ENCODE peak calls at places on chromosomes 5 and 9, in four cellular contexts. One of them, this sample, is unnamed.

GRCh38 chr5:56200856-56201638 is 32.1 kb downstream of the ANKRD55 start:
- DNase-seq in SK-N-SH: peak
- DNase-seq in HepG2: peak
- DNase-seq in GM12878: peak
- DNase-seq in this sample: peak

GRCh38 chr5:122120493-122120892 is 8.9 kb upstream of the ZNF474 start:
- DNase-seq in GM12878: no peak
- DNase-seq in SK-N-SH: no peak
- DNase-seq in HepG2: no peak
- DNase-seq in this sample: no peak

GRCh38 chr9:37565661-37566618 is 10.2 kb downstream of the FBXO10 start:
- DNase-seq in HepG2: no peak
- DNase-seq in SK-N-SH: no peak
- DNase-seq in GM12878: peak
- DNase-seq in this sample: no peak

GRCh38 chr9:106621299-106621920 is 241.6 kb upstream of the ZNF462 start:
- DNase-seq in GM12878: no peak
- DNase-seq in SK-N-SH: no peak
- DNase-seq in HepG2: no peak
- DNase-seq in this sample: no peak

GRCh38 chr9:130321539-130321938 is 56.0 kb downstream of the HMCN2 start:
- DNase-seq in HepG2: no peak
- DNase-seq in GM12878: no peak
- DNase-seq in SK-N-SH: no peak
- DNase-seq in this sample: no peak

GRCh38 chr5:35854248-35854647 is 2.4 kb upstream of the IL7R start:
- DNase-seq in GM12878: no peak
- DNase-seq in HepG2: no peak
- DNase-seq in SK-N-SH: no peak
- DNase-seq in this sample: no peak

GRCh38 chr5:32444946-32445758 is 612 bp upstream of the ZFR start:
- DNase-seq in GM12878: no peak
- DNase-seq in HepG2: no peak
- DNase-seq in SK-N-SH: peak
- DNase-seq in this sample: no peak

GRCh38 chr5:16891043-16891442 is 45.0 kb downstream of the MYO10 start:
- DNase-seq in SK-N-SH: no peak
- DNase-seq in HepG2: no peak
- DNase-seq in GM12878: no peak
- DNase-seq in this sample: no peak

GRCh38 chr5:20109326-20109725 is 121.3 kb upstream of the CDH18 start:
- DNase-seq in HepG2: no peak
- DNase-seq in SK-N-SH: no peak
- DNase-seq in GM12878: no peak
- DNase-seq in this sample: no peak

GRCh38 chr9:124544535-124544934 is 37.3 kb upstream of the NR5A1 start:
- DNase-seq in HepG2: no peak
- DNase-seq in SK-N-SH: no peak
- DNase-seq in GM12878: no peak
- DNase-seq in this sample: no peak

GRCh38 chr9:132875159-132875558 is 2.9 kb downstream of the AK8 start:
- DNase-seq in SK-N-SH: no peak
- DNase-seq in HepG2: no peak
- DNase-seq in GM12878: no peak
- DNase-seq in this sample: no peak

DNA sequence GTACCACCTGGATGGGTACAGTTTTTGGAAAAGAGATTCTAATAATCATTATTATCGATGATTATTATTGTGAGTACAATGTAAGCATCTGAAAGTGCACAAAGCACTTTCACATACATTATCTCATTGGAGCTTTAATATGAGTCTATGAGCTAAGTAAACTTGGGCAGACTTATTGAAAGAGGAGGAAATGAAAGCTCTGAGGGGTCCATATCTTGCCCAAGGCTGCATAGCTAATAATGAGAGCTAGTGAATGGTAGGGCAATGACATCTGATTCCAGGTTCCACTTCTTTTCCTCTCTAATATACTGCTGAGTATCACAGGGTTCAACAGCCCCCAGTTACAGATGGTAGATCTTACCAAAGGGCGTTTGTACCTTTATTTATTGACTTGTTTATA is 26.1 kb downstream of the TIMD4 start:
- DNase-seq in GM12878: no peak
- DNase-seq in SK-N-SH: no peak
- DNase-seq in HepG2: no peak
- DNase-seq in this sample: no peak
- H3K4me3 ChIP-seq in GM12878: no peak
- H3K4me3 ChIP-seq in SK-N-SH: no peak
- H3K4me3 ChIP-seq in HepG2: no peak
- H3K4me3 ChIP-seq in this sample: no peak

GRCh38 chr5:14270212-14270702 is 127.1 kb downstream of the TRIO start:
- DNase-seq in GM12878: no peak
- DNase-seq in SK-N-SH: peak
- DNase-seq in HepG2: peak
- DNase-seq in this sample: no peak

GRCh38 chr5:14269395-14269794 is 126.3 kb downstream of the TRIO start:
- DNase-seq in HepG2: no peak
- DNase-seq in SK-N-SH: no peak
- DNase-seq in GM12878: no peak
- DNase-seq in this sample: no peak

GRCh38 chr5:14267166-14267838 is 124.2 kb downstream of the TRIO start:
- DNase-seq in SK-N-SH: no peak
- DNase-seq in GM12878: no peak
- DNase-seq in HepG2: peak
- DNase-seq in this sample: no peak

GRCh38 chr5:14268236-14268701 is 125.1 kb downstream of the TRIO start:
- DNase-seq in SK-N-SH: no peak
- DNase-seq in GM12878: no peak
- DNase-seq in HepG2: peak
- DNase-seq in this sample: no peak

DNA sequence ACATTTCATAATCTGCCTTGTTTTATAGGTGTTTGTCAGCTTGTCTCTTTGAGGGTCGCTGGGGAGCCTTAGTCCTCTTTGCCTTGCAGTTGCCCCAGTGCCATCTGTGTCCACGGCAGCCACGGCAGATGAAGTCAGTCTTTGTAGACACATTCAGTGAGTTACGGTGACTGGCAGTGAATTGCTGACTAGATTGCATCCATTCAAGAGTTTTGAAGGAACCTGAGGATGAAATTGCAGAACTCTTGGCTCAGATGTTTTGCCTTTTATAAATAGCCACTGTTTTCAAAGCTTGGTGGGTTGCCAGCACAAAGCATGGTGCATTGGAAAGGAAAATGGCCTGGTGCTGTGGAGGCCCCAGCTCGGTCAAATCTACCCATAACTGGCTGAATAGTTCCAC is 125.6 kb downstream of the TRIO start:
- DNase-seq in HepG2: no peak
- DNase-seq in GM12878: no peak
- DNase-seq in SK-N-SH: no peak
- DNase-seq in this sample: no peak
- H3K27ac ChIP-seq in HepG2: no peak
- H3K27ac ChIP-seq in GM12878: no peak
- H3K27ac ChIP-seq in SK-N-SH: peak
- H3K27ac ChIP-seq in this sample: no peak

DNA sequence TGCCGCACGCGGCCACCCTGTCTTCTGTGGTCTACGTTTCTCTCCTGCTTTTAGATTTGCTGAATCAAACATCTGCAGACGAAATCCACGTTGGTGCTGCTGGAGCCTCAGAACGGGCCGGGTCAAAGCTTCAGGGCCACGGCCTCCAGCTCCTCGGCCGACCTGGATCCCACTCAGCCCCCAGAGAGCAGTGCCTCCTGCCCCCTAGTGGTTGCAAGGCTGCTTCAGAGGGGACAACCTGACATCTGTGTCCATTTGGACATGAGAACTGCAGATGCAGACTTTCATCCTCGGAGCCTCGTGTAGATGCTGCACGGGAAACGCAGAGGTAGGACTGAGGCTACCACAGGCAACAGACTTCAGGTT is 23.0 kb upstream of the SLC6A3 start:
- DNase-seq in SK-N-SH: peak
- DNase-seq in HepG2: peak
- DNase-seq in GM12878: no peak
- DNase-seq in this sample: no peak
- TF ChIP-seq GABPA in SK-N-SH: no peak
- TF ChIP-seq GABPA in HepG2: no peak
- TF ChIP-seq GABPA in GM12878: no peak
- TF ChIP-seq GABPA in this sample: no peak

GRCh38 chr9:21560281-21560745 is 78.2 kb upstream of the IFNE start:
- DNase-seq in HepG2: no peak
- DNase-seq in SK-N-SH: no peak
- DNase-seq in GM12878: no peak
- DNase-seq in this sample: no peak

GRCh38 chr9:21567926-21568325 is 85.8 kb upstream of the IFNE start:
- DNase-seq in HepG2: no peak
- DNase-seq in SK-N-SH: no peak
- DNase-seq in GM12878: no peak
- DNase-seq in this sample: no peak

GRCh38 chr9:21565137-21565536 is 83.0 kb upstream of the IFNE start:
- DNase-seq in HepG2: no peak
- DNase-seq in GM12878: no peak
- DNase-seq in SK-N-SH: no peak
- DNase-seq in this sample: no peak

GRCh38 chr9:21561502-21561901 is 79.4 kb upstream of the IFNE start:
- DNase-seq in HepG2: no peak
- DNase-seq in SK-N-SH: no peak
- DNase-seq in GM12878: no peak
- DNase-seq in this sample: no peak

DNA sequence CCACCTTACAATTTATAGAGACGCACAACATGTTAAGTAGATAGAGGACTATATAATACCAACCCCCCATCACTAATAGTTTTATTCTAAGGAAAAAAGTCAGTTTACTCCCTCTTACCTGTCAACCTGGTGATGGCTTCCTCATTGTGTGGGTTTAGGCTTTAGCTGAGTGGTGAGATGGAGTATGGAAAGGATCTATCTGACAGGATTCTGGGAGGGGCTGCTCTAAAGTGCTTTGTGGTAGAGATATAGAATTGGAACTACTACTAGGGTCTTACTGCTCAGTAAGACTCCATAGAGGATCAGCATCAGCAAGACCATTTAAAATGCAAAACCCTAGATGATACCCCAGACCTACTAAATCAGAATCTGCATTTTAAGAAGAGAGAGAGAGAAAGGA is 82.1 kb upstream of the IFNE start:
- DNase-seq in GM12878: no peak
- DNase-seq in SK-N-SH: no peak
- DNase-seq in HepG2: no peak
- DNase-seq in this sample: no peak
- H3K4me3 ChIP-seq in GM12878: no peak
- H3K4me3 ChIP-seq in SK-N-SH: no peak
- H3K4me3 ChIP-seq in HepG2: no peak
- H3K4me3 ChIP-seq in this sample: no peak

GRCh38 chr9:134642385-134643181 is 980 bp downstream of the COL5A1 start:
- DNase-seq in GM12878: no peak
- DNase-seq in SK-N-SH: peak
- DNase-seq in HepG2: no peak
- DNase-seq in this sample: no peak

GRCh38 chr9:134643306-134643705 is 1.7 kb downstream of the COL5A1 start:
- DNase-seq in SK-N-SH: peak
- DNase-seq in GM12878: no peak
- DNase-seq in HepG2: no peak
- DNase-seq in this sample: no peak

GRCh38 chr9:134640491-134641172 is 971 bp upstream of the COL5A1 start:
- DNase-seq in GM12878: no peak
- DNase-seq in HepG2: no peak
- DNase-seq in SK-N-SH: no peak
- DNase-seq in this sample: no peak

GRCh38 chr9:134641173-134641985 is at the start of gene COL5A1:
- DNase-seq in SK-N-SH: peak
- DNase-seq in HepG2: no peak
- DNase-seq in GM12878: no peak
- DNase-seq in this sample: no peak

GRCh38 chr9:134641989-134642384 is 384 bp downstream of the COL5A1 start:
- DNase-seq in HepG2: no peak
- DNase-seq in SK-N-SH: peak
- DNase-seq in GM12878: no peak
- DNase-seq in this sample: no peak
- H3K27ac ChIP-seq in HepG2: no peak
- H3K27ac ChIP-seq in SK-N-SH: no peak
- H3K27ac ChIP-seq in GM12878: no peak
- H3K27ac ChIP-seq in this sample: no peak